ENCODE peak calls at places on chromosomes 6 and 20, in four cellular contexts. D, S, P and E are unnamed samples.

GRCh38 chr20:51910202-51911050 is 108.1 kb upstream of the SALL4 start:
- DNase-seq in D (no peak), S (peak; percentile 63), P (no peak), E (no peak)

GRCh38 chr6:53014744-53015143 is 19.7 kb upstream of the GSTA4 start:
- DNase-seq in D (no peak), S (peak; percentile 17), P (no peak), E (no peak)

GRCh38 chr20:52972190-52972937 is at the start of gene TSHZ2:
- DNase-seq in D (no peak), S (peak; percentile 77), P (peak; percentile 26), E (no peak)

GRCh38 chr6:100230976-100231316 is 233.8 kb downstream of the SIM1 start:
- DNase-seq in D (no peak), S (peak; percentile 94), P (no peak), E (no peak)

GRCh38 chr6:6751615-6752014 is 163.1 kb downstream of the LY86 start:
- DNase-seq in D (no peak), S (no peak), P (peak; percentile 57), E (no peak)

GRCh38 chr20:63051186-63051860 is 44.6 kb upstream of the BHLHE23 start:
- DNase-seq in D (no peak), S (no peak), P (no peak), E (no peak)

GRCh38 chr6:105482227-105482839 is 79.5 kb upstream of the PREP start:
- DNase-seq in D (no peak), S (peak; percentile 29), P (no peak), E (no peak)

GRCh38 chr20:37991506-37992302 is 41.6 kb downstream of the TTI1 start:
- DNase-seq in D (no peak), S (no peak), P (no peak), E (no peak)

GRCh38 chr6:81894788-81895221 is 142.3 kb upstream of the TENT5A start:
- DNase-seq in D (no peak), S (no peak), P (no peak), E (no peak)

GRCh38 chr20:47594157-47594556 is 92.5 kb downstream of the NCOA3 start:
- DNase-seq in D (no peak), S (no peak), P (no peak), E (no peak)

GRCh38 chr20:2759603-2760360 is 40.6 kb downstream of the CPXM1 start:
- DNase-seq in D (no peak), S (no peak), P (no peak), E (no peak)

GRCh38 chr20:63602321-63602720 is 24.6 kb downstream of the GMEB2 start:
- DNase-seq in D (no peak), S (no peak), P (no peak), E (no peak)

GRCh38 chr6:166197361-166197760 is 29.7 kb upstream of the TBXT start:
- DNase-seq in D (peak; percentile 53), S (no peak), P (no peak), E (no peak)

GRCh38 chr6:96878101-96878500 is 19.6 kb downstream of the NDUFAF4 start:
- DNase-seq in D (no peak), S (no peak), P (no peak), E (no peak)

GRCh38 chr6:155050311-155050710 is 55.2 kb downstream of the TIAM2 start:
- DNase-seq in D (no peak), S (no peak), P (peak; percentile 72), E (peak; percentile 66)

GRCh38 chr20:47352332-47353223 is 3.9 kb downstream of the ZMYND8 start:
- DNase-seq in D (no peak), S (peak; percentile 49), P (no peak), E (no peak)

GRCh38 chr6:147194652-147195403 is 9.4 kb upstream of the STXBP5 start:
- DNase-seq in D (no peak), S (peak; percentile 31), P (no peak), E (no peak)

GRCh38 chr20:32356935-32357868 is 929 bp upstream of the ASXL1 start:
- DNase-seq in D (no peak), S (no peak), P (no peak), E (no peak)

GRCh38 chr20:51360451-51361230 is 181.9 kb downstream of the NFATC2 start:
- DNase-seq in D (no peak), S (peak; percentile 95), P (no peak), E (no peak)

GRCh38 chr6:98845201-98846020 is 11.0 kb downstream of the POU3F2 start:
- DNase-seq in D (no peak), S (peak; percentile 80), P (peak; percentile 74), E (peak; percentile 77)

GRCh38 chr6:593139-593906 is 63.6 kb downstream of the HUS1B start:
- DNase-seq in D (no peak), S (peak; percentile 57), P (peak; percentile 85), E (peak; percentile 69)

GRCh38 chr6:137271245-137272183 is 52.3 kb upstream of the IFNGR1 start:
- DNase-seq in D (no peak), S (peak; percentile 69), P (no peak), E (peak; percentile 25)

DNA sequence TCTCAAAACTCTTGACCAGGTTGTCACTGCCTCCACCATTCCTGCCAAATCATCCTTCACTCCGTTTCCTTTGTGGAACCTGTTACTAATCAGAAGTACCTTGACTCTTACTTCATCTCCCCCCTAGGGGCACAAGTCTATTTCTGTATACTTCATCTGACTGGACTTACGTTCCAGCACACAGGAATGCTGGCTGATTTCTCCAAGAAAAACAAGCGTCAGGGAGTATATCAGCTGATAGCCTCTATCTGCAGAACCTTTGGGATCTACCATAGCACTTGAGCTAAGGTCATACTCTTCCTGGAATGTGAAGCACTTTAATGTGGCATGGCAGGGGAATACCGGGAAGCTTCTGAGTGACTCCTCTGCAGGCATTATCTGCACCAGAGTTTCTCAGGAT is 178.1 kb upstream of the MOCS1 start:
- DNase-seq in D (no peak), S (no peak), P (no peak), E (no peak)
- TF ChIP-seq CTCF in D (no peak), S (no peak), P (no peak), E (no peak)

GRCh38 chr6:85346196-85346595 is 103.7 kb upstream of the NT5E start:
- DNase-seq in D (no peak), S (peak; percentile 62), P (no peak), E (no peak)

GRCh38 chr6:85353012-85353411 is 96.9 kb upstream of the NT5E start:
- DNase-seq in D (no peak), S (no peak), P (no peak), E (no peak)

GRCh38 chr6:85344996-85345395 is 104.9 kb upstream of the NT5E start:
- DNase-seq in D (no peak), S (peak; percentile 93), P (no peak), E (no peak)

GRCh38 chr6:85347787-85348186 is 102.1 kb upstream of the NT5E start:
- DNase-seq in D (no peak), S (peak; percentile 27), P (no peak), E (no peak)

GRCh38 chr6:85348643-85349042 is 101.2 kb upstream of the NT5E start:
- DNase-seq in D (no peak), S (no peak), P (no peak), E (no peak)
- TF ChIP-seq CTCF in D (no peak), S (no peak), P (no peak), E (no peak)

DNA sequence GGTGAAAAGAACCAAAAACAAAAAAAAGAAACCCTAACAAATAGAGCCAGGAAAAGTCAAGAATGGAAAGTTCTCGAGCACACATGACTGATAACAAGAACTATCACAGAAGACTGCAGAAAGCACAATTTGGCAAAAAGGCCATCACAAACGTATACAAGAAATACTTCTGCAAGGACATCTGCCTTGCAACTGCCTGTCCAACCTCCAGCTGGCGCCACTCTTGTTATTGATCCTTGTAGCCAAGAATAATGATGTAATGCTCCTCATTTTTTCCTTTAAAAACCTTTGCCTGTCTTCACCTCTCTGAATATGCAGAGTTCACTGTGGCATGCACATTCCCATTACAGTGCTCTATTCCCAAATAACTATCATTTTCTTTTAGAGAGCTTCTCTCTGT is 87.9 kb upstream of the BMP5 start:
- DNase-seq in D (no peak), S (peak; percentile 26), P (no peak), E (no peak)
- TF ChIP-seq CTCF in D (peak; percentile 43), S (peak; percentile 46), P (no peak), E (no peak)

GRCh38 chr6:106527111-106527510 is 102.2 kb downstream of the RTN4IP1 start:
- DNase-seq in D (no peak), S (peak; percentile 68), P (no peak), E (no peak)

GRCh38 chr6:106530026-106530425 is 99.3 kb downstream of the RTN4IP1 start:
- DNase-seq in D (no peak), S (no peak), P (no peak), E (no peak)

GRCh38 chr6:106529438-106529837 is 99.9 kb downstream of the RTN4IP1 start:
- DNase-seq in D (no peak), S (no peak), P (no peak), E (no peak)

GRCh38 chr6:106528521-106528920 is 100.8 kb downstream of the RTN4IP1 start:
- DNase-seq in D (no peak), S (no peak), P (no peak), E (no peak)

GRCh38 chr6:106527979-106528378 is 101.3 kb downstream of the RTN4IP1 start:
- DNase-seq in D (no peak), S (peak; percentile 95), P (no peak), E (no peak)
- TF ChIP-seq CTCF in D (no peak), S (no peak), P (no peak), E (no peak)

GRCh38 chr6:163872335-163872734 is 457.8 kb downstream of the QKI start:
- DNase-seq in D (no peak), S (peak; percentile 25), P (no peak), E (no peak)

GRCh38 chr6:163878656-163879055 is 464.1 kb downstream of the QKI start:
- DNase-seq in D (no peak), S (no peak), P (no peak), E (no peak)

GRCh38 chr6:163883946-163884345 is 469.4 kb downstream of the QKI start:
- DNase-seq in D (no peak), S (no peak), P (no peak), E (no peak)

GRCh38 chr6:163876391-163876790 is 461.9 kb downstream of the QKI start:
- DNase-seq in D (no peak), S (no peak), P (no peak), E (no peak)

DNA sequence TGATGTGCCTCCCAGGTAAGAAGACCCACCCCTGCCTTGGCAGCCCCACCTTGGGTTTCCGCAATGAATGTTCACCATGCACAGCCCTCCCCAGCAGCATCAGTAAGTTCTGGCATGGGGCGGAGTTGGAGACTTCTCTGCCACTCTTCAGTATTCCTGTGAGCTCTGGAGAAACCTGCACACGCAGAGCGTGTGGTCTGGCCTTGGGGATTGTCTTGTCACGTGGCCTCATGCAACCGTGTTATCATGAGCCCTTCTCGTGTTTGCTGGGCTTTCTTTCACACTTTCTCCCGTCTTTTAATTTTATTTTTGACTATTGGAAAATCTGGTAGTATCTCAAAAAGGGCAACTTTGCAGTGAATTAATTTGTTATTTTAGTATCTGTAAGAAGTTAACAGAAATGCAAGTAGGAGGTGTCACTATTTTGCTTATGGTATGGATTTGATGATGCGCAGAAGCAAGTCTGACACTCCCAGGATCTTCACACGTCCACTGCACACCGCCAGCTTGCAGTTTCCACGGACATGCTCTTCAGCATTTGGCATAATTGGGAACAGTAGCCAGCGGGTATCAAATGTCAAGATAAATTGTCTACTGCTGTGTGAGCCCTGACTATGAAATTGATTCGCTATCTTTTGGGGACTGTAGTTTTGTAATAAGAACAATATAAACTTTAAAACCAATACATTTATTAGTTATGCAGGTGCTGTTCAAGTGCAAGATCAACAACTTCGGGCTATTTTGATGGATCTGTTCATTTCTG is 463.5 kb downstream of the QKI start:
- DNase-seq in D (no peak), S (no peak), P (no peak), E (no peak)
- TF ChIP-seq CTCF in D (no peak), S (no peak), P (no peak), E (no peak)